ENCODE peak calls at places on chromosome 19, in nine cellular contexts. One of them, this sample, is unnamed.

GRCh38 chr19:41999071-41999877 is 5.2 kb upstream of the ATP1A3 start:
- DNase-seq in stimulated activated CD4-positive, alpha-beta T cell treated with anti-CD3 and anti-CD28 coated beads, Interleukin-15, amount 100 ng/mL, for 1 hour: no peak
- DNase-seq in ovary: no peak
- DNase-seq in omental fat pad: no peak
- DNase-seq in breast epithelium: no peak
- DNase-seq in NCI-H2081 treated with DMSO at 0.1 percent for 48 hours: no peak
- DNase-seq in posterior vena cava: no peak
- DNase-seq in occipital lobe: no peak
- DNase-seq in GM13976: no peak
- DNase-seq in this sample: no peak

GRCh38 chr19:23758187-23759074 is at the start of gene ZNF681:
- DNase-seq in breast epithelium: peak; percentile 89
- DNase-seq in GM13976: peak; percentile 75
- DNase-seq in NCI-H2081 treated with DMSO at 0.1 percent for 48 hours: peak; percentile 47
- DNase-seq in omental fat pad: peak; percentile 70
- DNase-seq in stimulated activated CD4-positive, alpha-beta T cell treated with anti-CD3 and anti-CD28 coated beads, Interleukin-15, amount 100 ng/mL, for 1 hour: peak; percentile 65
- DNase-seq in ovary: peak; percentile 85
- DNase-seq in posterior vena cava: peak; percentile 95
- DNase-seq in occipital lobe: peak; percentile 68
- DNase-seq in this sample: peak; percentile 91

GRCh38 chr19:4342421-4343055 is 824 bp upstream of the MPND start:
- DNase-seq in breast epithelium: peak; percentile 97
- DNase-seq in posterior vena cava: peak; percentile 98
- DNase-seq in ovary: peak; percentile 97
- DNase-seq in omental fat pad: peak; percentile 73
- DNase-seq in stimulated activated CD4-positive, alpha-beta T cell treated with anti-CD3 and anti-CD28 coated beads, Interleukin-15, amount 100 ng/mL, for 1 hour: peak; percentile 85
- DNase-seq in NCI-H2081 treated with DMSO at 0.1 percent for 48 hours: peak; percentile 100
- DNase-seq in GM13976: peak; percentile 93
- DNase-seq in occipital lobe: peak; percentile 94
- DNase-seq in this sample: peak; percentile 96

GRCh38 chr19:34244611-34245299 is 9.6 kb upstream of the GARRE1 start:
- DNase-seq in NCI-H2081 treated with DMSO at 0.1 percent for 48 hours: no peak
- DNase-seq in GM13976: no peak
- DNase-seq in omental fat pad: no peak
- DNase-seq in occipital lobe: no peak
- DNase-seq in stimulated activated CD4-positive, alpha-beta T cell treated with anti-CD3 and anti-CD28 coated beads, Interleukin-15, amount 100 ng/mL, for 1 hour: no peak
- DNase-seq in ovary: no peak
- DNase-seq in breast epithelium: no peak
- DNase-seq in posterior vena cava: no peak
- DNase-seq in this sample: no peak

GRCh38 chr19:46678110-46678732 is 17.2 kb upstream of the DACT3 start:
- DNase-seq in GM13976: peak; percentile 79
- DNase-seq in ovary: no peak
- DNase-seq in posterior vena cava: no peak
- DNase-seq in breast epithelium: no peak
- DNase-seq in occipital lobe: no peak
- DNase-seq in stimulated activated CD4-positive, alpha-beta T cell treated with anti-CD3 and anti-CD28 coated beads, Interleukin-15, amount 100 ng/mL, for 1 hour: peak; percentile 26
- DNase-seq in omental fat pad: no peak
- DNase-seq in NCI-H2081 treated with DMSO at 0.1 percent for 48 hours: no peak
- DNase-seq in this sample: no peak

GRCh38 chr19:17829855-17830566 is 8.7 kb upstream of the INSL3 start:
- DNase-seq in GM13976: no peak
- DNase-seq in stimulated activated CD4-positive, alpha-beta T cell treated with anti-CD3 and anti-CD28 coated beads, Interleukin-15, amount 100 ng/mL, for 1 hour: no peak
- DNase-seq in omental fat pad: no peak
- DNase-seq in breast epithelium: no peak
- DNase-seq in ovary: peak; percentile 89
- DNase-seq in posterior vena cava: no peak
- DNase-seq in occipital lobe: peak; percentile 32
- DNase-seq in NCI-H2081 treated with DMSO at 0.1 percent for 48 hours: no peak
- DNase-seq in this sample: no peak

GRCh38 chr19:55255618-55256423 is 3.0 kb downstream of the PPP6R1 start:
- DNase-seq in omental fat pad: no peak
- DNase-seq in ovary: no peak
- DNase-seq in posterior vena cava: no peak
- DNase-seq in stimulated activated CD4-positive, alpha-beta T cell treated with anti-CD3 and anti-CD28 coated beads, Interleukin-15, amount 100 ng/mL, for 1 hour: no peak
- DNase-seq in NCI-H2081 treated with DMSO at 0.1 percent for 48 hours: no peak
- DNase-seq in occipital lobe: no peak
- DNase-seq in breast epithelium: no peak
- DNase-seq in GM13976: peak; percentile 65
- DNase-seq in this sample: no peak

GRCh38 chr19:34171877-34172660 is at the start of gene LSM14A:
- DNase-seq in omental fat pad: peak; percentile 82
- DNase-seq in GM13976: peak; percentile 95
- DNase-seq in NCI-H2081 treated with DMSO at 0.1 percent for 48 hours: peak; percentile 37
- DNase-seq in breast epithelium: peak; percentile 92
- DNase-seq in ovary: peak; percentile 93
- DNase-seq in posterior vena cava: peak; percentile 98
- DNase-seq in occipital lobe: peak; percentile 83
- DNase-seq in stimulated activated CD4-positive, alpha-beta T cell treated with anti-CD3 and anti-CD28 coated beads, Interleukin-15, amount 100 ng/mL, for 1 hour: peak; percentile 86
- DNase-seq in this sample: peak; percentile 98

GRCh38 chr19:55212447-55212846 is 3.1 kb upstream of the PTPRH start:
- DNase-seq in GM13976: peak; percentile 49
- DNase-seq in occipital lobe: no peak
- DNase-seq in stimulated activated CD4-positive, alpha-beta T cell treated with anti-CD3 and anti-CD28 coated beads, Interleukin-15, amount 100 ng/mL, for 1 hour: no peak
- DNase-seq in NCI-H2081 treated with DMSO at 0.1 percent for 48 hours: no peak
- DNase-seq in ovary: no peak
- DNase-seq in omental fat pad: no peak
- DNase-seq in posterior vena cava: no peak
- DNase-seq in breast epithelium: no peak
- DNase-seq in this sample: no peak

GRCh38 chr19:7783991-7784421 is 21.0 kb downstream of the CLEC4M start:
- DNase-seq in GM13976: no peak
- DNase-seq in posterior vena cava: no peak
- DNase-seq in occipital lobe: no peak
- DNase-seq in omental fat pad: no peak
- DNase-seq in NCI-H2081 treated with DMSO at 0.1 percent for 48 hours: no peak
- DNase-seq in breast epithelium: no peak
- DNase-seq in ovary: no peak
- DNase-seq in stimulated activated CD4-positive, alpha-beta T cell treated with anti-CD3 and anti-CD28 coated beads, Interleukin-15, amount 100 ng/mL, for 1 hour: no peak
- DNase-seq in this sample: peak; percentile 62

GRCh38 chr19:11480927-11481776 is at the start of gene ELAVL3:
- DNase-seq in NCI-H2081 treated with DMSO at 0.1 percent for 48 hours: peak; percentile 8
- DNase-seq in stimulated activated CD4-positive, alpha-beta T cell treated with anti-CD3 and anti-CD28 coated beads, Interleukin-15, amount 100 ng/mL, for 1 hour: no peak
- DNase-seq in occipital lobe: peak; percentile 70
- DNase-seq in posterior vena cava: no peak
- DNase-seq in GM13976: peak; percentile 42
- DNase-seq in breast epithelium: no peak
- DNase-seq in omental fat pad: no peak
- DNase-seq in ovary: no peak
- DNase-seq in this sample: no peak

GRCh38 chr19:18975011-18975410 is 34.0 kb upstream of the HOMER3 start:
- DNase-seq in posterior vena cava: no peak
- DNase-seq in breast epithelium: no peak
- DNase-seq in stimulated activated CD4-positive, alpha-beta T cell treated with anti-CD3 and anti-CD28 coated beads, Interleukin-15, amount 100 ng/mL, for 1 hour: no peak
- DNase-seq in GM13976: no peak
- DNase-seq in NCI-H2081 treated with DMSO at 0.1 percent for 48 hours: no peak
- DNase-seq in occipital lobe: no peak
- DNase-seq in omental fat pad: no peak
- DNase-seq in ovary: no peak
- DNase-seq in this sample: no peak

GRCh38 chr19:2750739-2751437 is 11.1 kb upstream of the SLC39A3 start:
- DNase-seq in breast epithelium: no peak
- DNase-seq in ovary: no peak
- DNase-seq in posterior vena cava: no peak
- DNase-seq in omental fat pad: no peak
- DNase-seq in GM13976: no peak
- DNase-seq in stimulated activated CD4-positive, alpha-beta T cell treated with anti-CD3 and anti-CD28 coated beads, Interleukin-15, amount 100 ng/mL, for 1 hour: no peak
- DNase-seq in occipital lobe: no peak
- DNase-seq in NCI-H2081 treated with DMSO at 0.1 percent for 48 hours: no peak
- DNase-seq in this sample: no peak

GRCh38 chr19:35673121-35673804 is 6.9 kb downstream of the UPK1A start:
- DNase-seq in GM13976: peak; percentile 84
- DNase-seq in breast epithelium: no peak
- DNase-seq in omental fat pad: no peak
- DNase-seq in posterior vena cava: no peak
- DNase-seq in occipital lobe: no peak
- DNase-seq in NCI-H2081 treated with DMSO at 0.1 percent for 48 hours: no peak
- DNase-seq in stimulated activated CD4-positive, alpha-beta T cell treated with anti-CD3 and anti-CD28 coated beads, Interleukin-15, amount 100 ng/mL, for 1 hour: no peak
- DNase-seq in ovary: no peak
- DNase-seq in this sample: no peak

GRCh38 chr19:18992696-18993095 is 40.6 kb downstream of the SUGP2 start:
- DNase-seq in ovary: no peak
- DNase-seq in posterior vena cava: no peak
- DNase-seq in omental fat pad: no peak
- DNase-seq in GM13976: no peak
- DNase-seq in breast epithelium: no peak
- DNase-seq in occipital lobe: no peak
- DNase-seq in stimulated activated CD4-positive, alpha-beta T cell treated with anti-CD3 and anti-CD28 coated beads, Interleukin-15, amount 100 ng/mL, for 1 hour: no peak
- DNase-seq in NCI-H2081 treated with DMSO at 0.1 percent for 48 hours: no peak
- DNase-seq in this sample: no peak

GRCh38 chr19:37594982-37595382 is 306 bp downstream of the ZNF540 start:
- DNase-seq in stimulated activated CD4-positive, alpha-beta T cell treated with anti-CD3 and anti-CD28 coated beads, Interleukin-15, amount 100 ng/mL, for 1 hour: peak; percentile 26
- DNase-seq in NCI-H2081 treated with DMSO at 0.1 percent for 48 hours: no peak
- DNase-seq in ovary: peak; percentile 76
- DNase-seq in posterior vena cava: peak; percentile 93
- DNase-seq in occipital lobe: peak; percentile 54
- DNase-seq in breast epithelium: peak; percentile 69
- DNase-seq in omental fat pad: peak; percentile 61
- DNase-seq in GM13976: no peak
- DNase-seq in this sample: peak; percentile 90

GRCh38 chr19:44072543-44073401 is 813 bp downstream of the ZNF284 start:
- DNase-seq in NCI-H2081 treated with DMSO at 0.1 percent for 48 hours: no peak
- DNase-seq in ovary: no peak
- DNase-seq in GM13976: peak; percentile 34
- DNase-seq in posterior vena cava: no peak
- DNase-seq in omental fat pad: no peak
- DNase-seq in stimulated activated CD4-positive, alpha-beta T cell treated with anti-CD3 and anti-CD28 coated beads, Interleukin-15, amount 100 ng/mL, for 1 hour: no peak
- DNase-seq in breast epithelium: no peak
- DNase-seq in occipital lobe: no peak
- DNase-seq in this sample: no peak

GRCh38 chr19:46000497-46001246 is 5.4 kb downstream of the CCDC61 start:
- DNase-seq in occipital lobe: peak; percentile 70
- DNase-seq in breast epithelium: no peak
- DNase-seq in ovary: no peak
- DNase-seq in posterior vena cava: no peak
- DNase-seq in NCI-H2081 treated with DMSO at 0.1 percent for 48 hours: no peak
- DNase-seq in stimulated activated CD4-positive, alpha-beta T cell treated with anti-CD3 and anti-CD28 coated beads, Interleukin-15, amount 100 ng/mL, for 1 hour: peak; percentile 52
- DNase-seq in omental fat pad: no peak
- DNase-seq in GM13976: peak; percentile 88
- DNase-seq in this sample: no peak

GRCh38 chr19:18431351-18432197 is 6.4 kb downstream of the ISYNA1 start:
- DNase-seq in NCI-H2081 treated with DMSO at 0.1 percent for 48 hours: no peak
- DNase-seq in breast epithelium: no peak
- DNase-seq in omental fat pad: no peak
- DNase-seq in posterior vena cava: no peak
- DNase-seq in stimulated activated CD4-positive, alpha-beta T cell treated with anti-CD3 and anti-CD28 coated beads, Interleukin-15, amount 100 ng/mL, for 1 hour: no peak
- DNase-seq in occipital lobe: no peak
- DNase-seq in GM13976: no peak
- DNase-seq in ovary: peak; percentile 50
- DNase-seq in this sample: no peak

GRCh38 chr19:3556978-3557460 is 367 bp downstream of the MFSD12 start:
- DNase-seq in breast epithelium: no peak
- DNase-seq in occipital lobe: no peak
- DNase-seq in posterior vena cava: no peak
- DNase-seq in omental fat pad: no peak
- DNase-seq in stimulated activated CD4-positive, alpha-beta T cell treated with anti-CD3 and anti-CD28 coated beads, Interleukin-15, amount 100 ng/mL, for 1 hour: peak; percentile 42
- DNase-seq in GM13976: no peak
- DNase-seq in NCI-H2081 treated with DMSO at 0.1 percent for 48 hours: no peak
- DNase-seq in ovary: no peak
- DNase-seq in this sample: no peak

GRCh38 chr19:46896076-46896794 is 35.4 kb downstream of the ARHGAP35 start:
- DNase-seq in omental fat pad: no peak
- DNase-seq in GM13976: no peak
- DNase-seq in posterior vena cava: no peak
- DNase-seq in stimulated activated CD4-positive, alpha-beta T cell treated with anti-CD3 and anti-CD28 coated beads, Interleukin-15, amount 100 ng/mL, for 1 hour: no peak
- DNase-seq in ovary: no peak
- DNase-seq in occipital lobe: no peak
- DNase-seq in NCI-H2081 treated with DMSO at 0.1 percent for 48 hours: no peak
- DNase-seq in breast epithelium: no peak
- DNase-seq in this sample: no peak

This sample was measured in mesenteric fat pad.